ENCODE peak calls at places on chromosomes 5 and 9, in ten cellular contexts. B is mammary epithelial cell, A is MCF 10A, D is kidney, K is colonic mucosa, U is choroid plexus epithelial cell, I is GM13977, Q is PC-3, G is astrocyte of the cerebellum, Y is cardiac fibroblast. S is an unnamed sample.

GRCh38 chr9:6930827-6931226 is 173.1 kb downstream of the KDM4C start:
- DNase-seq in B (peak; percentile 46), A (peak; percentile 35), D (no peak), K (no peak), U (peak; percentile 82), I (no peak), Q (no peak), G (no peak), Y (peak; percentile 56), S (no peak)

GRCh38 chr5:33482335-33482734 is 41.6 kb downstream of the TARS1 start:
- DNase-seq in B (no peak), A (no peak), D (no peak), K (no peak), U (no peak), I (no peak), Q (no peak), G (no peak), Y (no peak), S (no peak)

GRCh38 chr5:115770466-115770865 is 46.0 kb downstream of the CDO1 start:
- DNase-seq in B (no peak), A (no peak), D (no peak), K (peak; percentile 17), U (no peak), I (no peak), Q (peak; percentile 30), G (no peak), Y (no peak), S (no peak)

GRCh38 chr5:178123987-178124925 is 6.6 kb upstream of the RMND5B start:
- DNase-seq in B (no peak), A (no peak), D (peak; percentile 83), K (no peak), U (no peak), I (no peak), Q (peak; percentile 81), G (no peak), Y (no peak), S (no peak)

GRCh38 chr9:100880284-100880683 is 148.2 kb upstream of the PLPPR1 start:
- DNase-seq in B (no peak), A (no peak), D (no peak), K (no peak), U (no peak), I (no peak), Q (no peak), G (no peak), Y (no peak), S (no peak)

GRCh38 chr9:87770616-87771015 is 44.7 kb downstream of the CTSL start:
- DNase-seq in B (no peak), A (no peak), D (no peak), K (no peak), U (no peak), I (no peak), Q (no peak), G (no peak), Y (no peak), S (no peak)

GRCh38 chr5:152329896-152330295 is 75.2 kb downstream of the NMUR2 start:
- DNase-seq in B (no peak), A (no peak), D (no peak), K (no peak), U (no peak), I (no peak), Q (no peak), G (no peak), Y (no peak), S (no peak)

GRCh38 chr9:119027901-119028699 is 341.1 kb downstream of the BRINP1 start:
- DNase-seq in B (no peak), A (no peak), D (no peak), K (no peak), U (no peak), I (no peak), Q (no peak), G (no peak), Y (no peak), S (no peak)

GRCh38 chr5:77724934-77725333 is 51.2 kb downstream of the TBCA start:
- DNase-seq in B (no peak), A (no peak), D (no peak), K (no peak), U (no peak), I (no peak), Q (no peak), G (no peak), Y (no peak), S (no peak)

GRCh38 chr5:60701317-60701988 is 1.5 kb upstream of the DEPDC1B start:
- DNase-seq in B (peak; percentile 68), A (no peak), D (no peak), K (no peak), U (no peak), I (no peak), Q (no peak), G (no peak), Y (no peak), S (no peak)

GRCh38 chr5:95042040-95042439 is 242.9 kb downstream of the MCTP1 start:
- DNase-seq in B (no peak), A (no peak), D (no peak), K (no peak), U (peak; percentile 28), I (no peak), Q (peak; percentile 4), G (no peak), Y (no peak), S (no peak)

GRCh38 chr5:92874790-92875189 is 706.2 kb downstream of the NR2F1-AS1 start:
- DNase-seq in B (no peak), A (no peak), D (no peak), K (no peak), U (no peak), I (no peak), Q (no peak), G (no peak), Y (no peak), S (no peak)

GRCh38 chr9:68738346-68738745 is 33.3 kb downstream of the PIP5K1B start:
- DNase-seq in B (no peak), A (no peak), D (no peak), K (no peak), U (no peak), I (no peak), Q (no peak), G (no peak), Y (no peak), S (no peak)

GRCh38 chr5:115342593-115343377 is 46.3 kb upstream of the CCDC112 start:
- DNase-seq in B (no peak), A (peak; percentile 21), D (no peak), K (no peak), U (peak; percentile 45), I (no peak), Q (no peak), G (no peak), Y (peak; percentile 31), S (no peak)

GRCh38 chr5:178426326-178427130 is 163.7 kb downstream of the COL23A1 start:
- DNase-seq in B (no peak), A (no peak), D (peak; percentile 49), K (no peak), U (no peak), I (no peak), Q (no peak), G (no peak), Y (no peak), S (no peak)

GRCh38 chr9:135507104-135508035 is 6.9 kb downstream of the MRPS2 start:
- DNase-seq in B (no peak), A (no peak), D (peak; percentile 65), K (no peak), U (no peak), I (no peak), Q (no peak), G (no peak), Y (no peak), S (no peak)

GRCh38 chr9:91338681-91339080 is 23.0 kb downstream of the AUH start:
- DNase-seq in B (no peak), A (no peak), D (no peak), K (no peak), U (no peak), I (no peak), Q (no peak), G (no peak), Y (no peak), S (no peak)

DNA sequence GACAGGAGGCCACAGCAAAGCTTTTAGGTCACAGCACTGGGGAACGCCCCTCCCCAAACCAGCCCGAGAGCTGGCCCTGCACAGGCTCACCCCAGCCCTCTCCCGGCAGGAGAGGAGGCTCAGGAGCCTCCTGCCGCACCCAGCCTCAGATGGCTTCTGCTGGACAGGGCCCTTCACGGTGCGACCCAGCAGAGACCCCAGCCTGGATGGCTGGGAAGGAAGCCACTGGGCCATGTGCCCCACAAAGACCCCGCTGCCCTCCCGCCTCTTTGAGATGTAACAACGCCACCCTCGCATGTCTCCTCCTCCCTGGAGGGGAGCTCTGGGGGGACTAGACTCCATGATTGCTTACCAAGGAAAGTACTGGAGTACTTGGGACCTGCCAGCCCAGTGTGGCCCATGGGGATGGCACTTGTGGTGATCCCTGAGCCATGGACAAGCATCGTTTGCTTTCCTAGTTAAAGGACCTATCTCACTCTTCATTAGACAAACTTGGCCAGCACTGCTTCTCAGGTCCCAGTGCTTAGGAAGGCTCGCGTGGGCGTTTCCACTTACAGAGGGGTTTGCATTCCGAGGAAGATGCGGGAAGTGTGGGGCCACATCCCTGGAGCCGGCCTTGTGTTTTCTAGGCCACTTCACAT is 9.0 kb downstream of the MYMK start:
- DNase-seq in B (no peak), A (no peak), D (peak; percentile 56), K (no peak), U (no peak), I (no peak), Q (no peak), G (no peak), Y (no peak), S (no peak)
- TF ChIP-seq CTCF in B (no peak), A (no peak), D (no peak), K (no peak), U (no peak), I (no peak), Q (no peak), G (no peak), Y (no peak), S (no peak)

DNA sequence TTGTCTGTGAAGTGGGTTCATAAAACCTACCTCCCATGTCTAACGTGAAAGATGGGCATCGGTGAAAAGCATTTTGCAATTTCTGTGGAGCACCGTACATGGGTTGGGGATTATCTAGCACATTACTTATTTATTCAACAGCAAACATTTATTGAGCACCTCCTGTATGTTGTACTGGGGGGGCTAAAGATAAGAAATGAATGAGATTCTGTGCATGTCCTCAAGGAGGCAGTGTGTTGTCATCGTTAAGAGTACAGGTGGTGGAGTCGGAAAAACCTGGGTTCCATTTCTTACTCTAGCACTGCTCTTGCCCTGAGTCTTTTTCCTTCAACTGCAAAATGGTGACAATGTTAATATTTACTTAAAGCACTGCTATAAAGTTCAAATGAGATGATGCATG is 30.4 kb upstream of the DENND1A start:
- DNase-seq in B (no peak), A (no peak), D (no peak), K (no peak), U (no peak), I (peak; percentile 42), Q (no peak), G (no peak), Y (no peak), S (no peak)
- TF ChIP-seq CTCF in B (peak; percentile 5), A (no peak), D (no peak), K (no peak), U (peak; percentile 12), I (peak; percentile 56), Q (peak; percentile 39), G (no peak), Y (no peak), S (no peak)

GRCh38 chr5:176361437-176362097 is at the start of gene KIAA1191:
- DNase-seq in B (peak; percentile 86), A (peak; percentile 94), D (peak; percentile 98), K (peak; percentile 96), U (peak; percentile 91), I (peak; percentile 89), Q (peak; percentile 87), G (peak; percentile 70), Y (peak; percentile 91), S (peak; percentile 63)
- TF ChIP-seq CTCF in B (peak; percentile 44), A (peak; percentile 25), D (no peak), K (peak; percentile 11), U (peak; percentile 37), I (peak; percentile 38), Q (no peak), G (peak; percentile 14), Y (peak; percentile 18), S (peak; percentile 30)

GRCh38 chr9:131095666-131096489 is 453 bp upstream of the AIF1L start:
- DNase-seq in B (no peak), A (peak; percentile 9), D (peak; percentile 84), K (peak; percentile 26), U (no peak), I (no peak), Q (peak; percentile 34), G (no peak), Y (peak; percentile 12), S (no peak)
- TF ChIP-seq CTCF in B (no peak), A (no peak), D (peak; percentile 15), K (no peak), U (peak; percentile 23), I (no peak), Q (no peak), G (peak; percentile 18), Y (no peak), S (peak; percentile 19)

S was measured in AG04450.